ENCODE peak calls at places on chromosomes 11 and 22, in ten cellular contexts. N is neural progenitor cell, D is PC-9, C is PC-3, Z is hepatocyte, O is GM23338, J is Karpas-422, F is keratinocyte, Y is mesenchymal stem cell, K is DND-41. Q is an unnamed sample.

GRCh38 chr22:42868751-42869251 is 11.7 kb upstream of the ARFGAP3 start:
- DNase-seq in N (no peak), D (no peak), C (no peak), Z (no peak), O (no peak), J (no peak), F (no peak), Y (no peak), K (no peak), Q (no peak)

GRCh38 chr11:121534131-121535093 is 81.6 kb upstream of the SORL1-AS1 start:
- DNase-seq in N (no peak), D (no peak), C (peak; percentile 62), Z (no peak), O (peak; percentile 19), J (peak; percentile 77), F (no peak), Y (no peak), K (no peak), Q (no peak)

GRCh38 chr11:19913893-19914249 is 201.2 kb downstream of the NAV2 start:
- DNase-seq in N (no peak), D (no peak), C (no peak), Z (no peak), O (no peak), J (no peak), F (no peak), Y (no peak), K (no peak), Q (no peak)

GRCh38 chr11:22785251-22785650 is 44.4 kb downstream of the SVIP start:
- DNase-seq in N (no peak), D (no peak), C (peak; percentile 4), Z (no peak), O (no peak), J (no peak), F (no peak), Y (no peak), K (no peak), Q (no peak)

GRCh38 chr11:11995601-11996000 is 12.8 kb downstream of the DKK3 start:
- DNase-seq in N (no peak), D (no peak), C (no peak), Z (no peak), O (no peak), J (no peak), F (no peak), Y (no peak), K (no peak), Q (no peak)

GRCh38 chr11:2521681-2522630 is 77.1 kb downstream of the KCNQ1 start:
- DNase-seq in N (peak; percentile 1), D (no peak), C (no peak), Z (no peak), O (no peak), J (no peak), F (no peak), Y (no peak), K (peak; percentile 2), Q (no peak)

GRCh38 chr11:13040969-13041561 is 31.9 kb downstream of the RASSF10 start:
- DNase-seq in N (no peak), D (no peak), C (no peak), Z (no peak), O (no peak), J (no peak), F (no peak), Y (no peak), K (no peak), Q (no peak)

GRCh38 chr11:108912587-108912986 is 247.7 kb downstream of the DDX10 start:
- DNase-seq in N (no peak), D (no peak), C (no peak), Z (peak; percentile 23), O (no peak), J (no peak), F (no peak), Y (peak; percentile 63), K (no peak), Q (peak; percentile 87)

GRCh38 chr11:114154271-114155047 is 94.9 kb downstream of the ZBTB16 start:
- DNase-seq in N (no peak), D (no peak), C (no peak), Z (no peak), O (no peak), J (no peak), F (no peak), Y (peak; percentile 72), K (no peak), Q (no peak)

GRCh38 chr11:57460017-57460755 is at the start of gene RTN4RL2:
- DNase-seq in N (peak; percentile 91), D (peak; percentile 43), C (peak; percentile 72), Z (peak; percentile 75), O (peak; percentile 94), J (peak; percentile 77), F (no peak), Y (peak; percentile 52), K (peak; percentile 77), Q (peak; percentile 87)

GRCh38 chr11:7564803-7565202 is 51.0 kb downstream of the PPFIBP2 start:
- DNase-seq in N (no peak), D (no peak), C (no peak), Z (no peak), O (no peak), J (no peak), F (no peak), Y (no peak), K (no peak), Q (no peak)

DNA sequence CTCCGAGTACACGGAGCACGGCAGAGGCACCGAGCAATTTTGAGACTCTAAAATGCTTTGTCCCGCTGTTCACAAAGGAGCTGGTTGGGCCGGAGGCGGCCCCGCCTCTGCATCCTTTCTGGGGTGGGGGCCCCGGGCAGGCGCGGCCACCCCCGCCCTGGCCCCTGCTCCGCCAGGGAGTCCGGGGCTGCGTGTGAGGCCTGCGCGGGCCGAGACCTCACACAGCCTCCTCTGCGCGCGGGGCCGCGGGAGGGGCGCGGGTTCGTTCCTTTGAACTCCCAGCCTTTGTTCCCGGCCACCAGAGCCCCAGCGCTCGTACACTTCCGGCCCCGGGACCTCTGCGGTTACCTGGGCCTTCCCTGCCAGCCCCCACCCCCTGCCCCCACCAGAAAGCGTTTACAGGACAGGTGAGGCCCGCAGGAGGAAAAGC is 1.6 kb downstream of the FGF19 start:
- DNase-seq in N (peak; percentile 67), D (no peak), C (no peak), Z (peak; percentile 44), O (peak; percentile 93), J (no peak), F (no peak), Y (no peak), K (peak; percentile 30), Q (peak; percentile 67)
- H3K4me2 ChIP-seq in N (peak overlapping the region; percentile 97), D (no peak overlapping the region), C (no peak overlapping the region), Z (peak overlapping the region; percentile 89), O (peak overlapping the region; percentile 86), J (no peak overlapping the region), F (no peak overlapping the region), Y (peak overlapping the region; percentile 2), K (no peak overlapping the region), Q (peak overlapping the region; percentile 58)

GRCh38 chr11:134652586-134653255 is 240.7 kb upstream of the B3GAT1 start:
- DNase-seq in N (no peak), D (no peak), C (no peak), Z (no peak), O (no peak), J (no peak), F (no peak), Y (no peak), K (peak; percentile 4), Q (no peak)
- H3K4me2 ChIP-seq in N (no peak overlapping the region), D (no peak overlapping the region), C (no peak overlapping the region), Z (no peak overlapping the region), O (no peak overlapping the region), J (no peak overlapping the region), F (no peak overlapping the region), Y (no peak overlapping the region), K (no peak overlapping the region), Q (no peak overlapping the region)

GRCh38 chr11:98234698-98235097 is 786.1 kb upstream of the CNTN5 start:
- DNase-seq in N (peak; percentile 45), D (no peak), C (no peak), Z (no peak), O (peak; percentile 1), J (no peak), F (no peak), Y (no peak), K (no peak), Q (peak; percentile 22)

GRCh38 chr11:98227266-98227665 is 793.5 kb upstream of the CNTN5 start:
- DNase-seq in N (no peak), D (no peak), C (no peak), Z (no peak), O (no peak), J (no peak), F (no peak), Y (no peak), K (no peak), Q (no peak)

DNA sequence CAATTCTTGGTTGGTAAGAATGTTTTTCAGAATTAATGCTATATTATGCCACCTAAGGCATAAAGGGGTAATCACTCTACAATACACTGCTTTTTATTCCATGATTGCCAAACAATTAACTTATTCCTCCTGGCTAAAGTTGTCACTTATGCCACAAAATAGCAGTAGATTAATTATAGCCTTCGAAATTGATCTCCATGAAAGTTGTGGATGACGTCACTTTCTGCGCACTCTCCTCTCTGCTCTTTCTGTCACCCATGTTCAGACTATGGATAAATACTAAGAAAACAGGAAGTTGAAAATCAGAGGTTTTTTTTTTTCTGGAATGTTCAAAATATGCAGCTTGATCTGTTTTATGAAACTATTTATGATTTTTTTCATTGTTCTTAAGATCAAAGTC is 790.1 kb upstream of the CNTN5 start:
- DNase-seq in N (no peak), D (no peak), C (no peak), Z (no peak), O (no peak), J (no peak), F (no peak), Y (no peak), K (no peak), Q (no peak)
- H3K4me2 ChIP-seq in N (no peak overlapping the region), D (no peak overlapping the region), C (no peak overlapping the region), Z (no peak overlapping the region), O (no peak overlapping the region), J (no peak overlapping the region), F (no peak overlapping the region), Y (no peak overlapping the region), K (no peak overlapping the region), Q (no peak overlapping the region)

GRCh38 chr11:76369406-76369805 is 11.5 kb downstream of the THAP12 start:
- DNase-seq in N (no peak), D (no peak), C (no peak), Z (no peak), O (peak; percentile 34), J (no peak), F (no peak), Y (no peak), K (no peak), Q (no peak)

GRCh38 chr11:76368497-76368896 is 12.4 kb downstream of the THAP12 start:
- DNase-seq in N (no peak), D (no peak), C (no peak), Z (no peak), O (no peak), J (no peak), F (no peak), Y (no peak), K (no peak), Q (no peak)

GRCh38 chr11:76376746-76377558 is 4.0 kb downstream of the THAP12 start:
- DNase-seq in N (no peak), D (no peak), C (no peak), Z (no peak), O (no peak), J (peak; percentile 53), F (no peak), Y (no peak), K (no peak), Q (no peak)

DNA sequence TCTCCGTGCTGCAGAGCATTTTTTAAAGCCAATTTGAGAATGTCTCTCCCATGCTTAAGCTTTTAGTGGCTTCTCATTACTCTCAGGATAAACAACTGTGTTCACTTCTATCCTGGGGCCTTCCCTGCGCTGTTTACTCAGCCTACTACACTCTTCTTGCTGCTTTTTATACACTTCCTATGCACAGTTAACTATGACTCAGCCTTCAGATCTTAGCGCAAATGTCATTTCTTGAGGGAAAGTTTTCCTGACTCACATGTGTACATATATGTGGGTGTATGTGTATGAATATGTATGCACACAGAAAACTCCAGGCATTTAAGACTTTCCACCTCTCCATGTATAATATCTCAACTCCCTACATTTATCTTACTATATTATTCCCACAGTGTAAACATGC is 9.8 kb downstream of the THAP12 start:
- DNase-seq in N (no peak), D (no peak), C (peak; percentile 96), Z (peak; percentile 63), O (no peak), J (no peak), F (no peak), Y (peak; percentile 93), K (no peak), Q (no peak)
- H3K4me2 ChIP-seq in N (no peak overlapping the region), D (no peak overlapping the region), C (peak overlapping the region; percentile 64), Z (peak overlapping the region; percentile 46), O (no peak overlapping the region), J (no peak overlapping the region), F (peak overlapping the region; percentile 23), Y (no peak overlapping the region), K (no peak overlapping the region), Q (no peak overlapping the region)

Q was measured in mesendoderm.